ENCODE peak calls at places on chromosomes 16 and 17, in four cellular contexts. Y is ACHN; P is posterior cingulate gyrus; K is activated CD4-positive, CD25-positive, alpha-beta regulatory T cell. R is an unnamed sample.

GRCh38 chr16:58280846-58281301 is 14.0 kb downstream of the PRSS54 start:
- DNase-seq in Y (no peak), P (no peak), K (no peak), R (no peak)

GRCh38 chr17:51997723-51998122 is 160.8 kb downstream of the CA10 start:
- DNase-seq in Y (no peak), P (no peak), K (no peak), R (no peak)

GRCh38 chr16:30715777-30716445 is 16.9 kb downstream of the SRCAP start:
- DNase-seq in Y (no peak), P (no peak), K (no peak), R (no peak)

GRCh38 chr17:6170349-6170748 is 100.2 kb downstream of the WSCD1 start:
- DNase-seq in Y (no peak), P (no peak), K (no peak), R (no peak)

GRCh38 chr16:85527042-85527766 is 85.9 kb upstream of the GSE1 start:
- DNase-seq in Y (no peak), P (no peak), K (no peak), R (no peak)

GRCh38 chr17:65137076-65137935 is at the start of gene RGS9:
- DNase-seq in Y (peak; percentile 82), P (peak; percentile 94), K (peak; percentile 68), R (peak; percentile 82)

GRCh38 chr17:2033128-2033527 is 3.2 kb downstream of the DPH1 start:
- DNase-seq in Y (no peak), P (no peak), K (no peak), R (no peak)

GRCh38 chr17:60559659-60559994 is 33.6 kb upstream of the APPBP2 start:
- DNase-seq in Y (no peak), P (no peak), K (no peak), R (no peak)

GRCh38 chr16:89007371-89008249 is 30.6 kb upstream of the CBFA2T3 start:
- DNase-seq in Y (no peak), P (peak; percentile 36), K (no peak), R (no peak)

GRCh38 chr16:56600398-56600999 is 7.9 kb upstream of the MT2A start:
- DNase-seq in Y (peak; percentile 73), P (no peak), K (no peak), R (no peak)

GRCh38 chr16:75406943-75407342 is 26.4 kb downstream of the CFDP1 start:
- DNase-seq in Y (no peak), P (no peak), K (no peak), R (no peak)

GRCh38 chr16:66911801-66912200 is 6.9 kb downstream of the CDH16 start:
- DNase-seq in Y (no peak), P (no peak), K (no peak), R (no peak)

R was measured in mesothelial cell of epicardium.